ENCODE peak calls at places on chromosomes 13 and 19, in nine cellular contexts. One of them, this sample, is unnamed.

GRCh38 chr13:69595181-69595580 is 512.4 kb upstream of the ATXN8OS start:
- DNase-seq in lower lobe of right lung: no peak
- DNase-seq in sigmoid colon: no peak
- DNase-seq in GM23338: no peak
- DNase-seq in epithelial cell of esophagus: peak
- DNase-seq in upper lobe of left lung: no peak
- DNase-seq in choroid plexus epithelial cell: no peak
- DNase-seq in coronary artery: no peak
- DNase-seq in fibroblast of pulmonary artery: no peak
- DNase-seq in this sample: no peak

GRCh38 chr19:5046339-5047039 is 77.6 kb downstream of the KDM4B start:
- DNase-seq in coronary artery: no peak
- DNase-seq in lower lobe of right lung: peak
- DNase-seq in upper lobe of left lung: peak
- DNase-seq in epithelial cell of esophagus: peak
- DNase-seq in choroid plexus epithelial cell: peak
- DNase-seq in GM23338: no peak
- DNase-seq in sigmoid colon: no peak
- DNase-seq in fibroblast of pulmonary artery: no peak
- DNase-seq in this sample: no peak

GRCh38 chr13:109152941-109153340 is 523.5 kb downstream of the MYO16 start:
- DNase-seq in choroid plexus epithelial cell: no peak
- DNase-seq in GM23338: no peak
- DNase-seq in epithelial cell of esophagus: no peak
- DNase-seq in sigmoid colon: no peak
- DNase-seq in fibroblast of pulmonary artery: no peak
- DNase-seq in lower lobe of right lung: no peak
- DNase-seq in coronary artery: no peak
- DNase-seq in upper lobe of left lung: no peak
- DNase-seq in this sample: no peak

GRCh38 chr13:34017231-34017630 is 199.3 kb downstream of the RFC3 start:
- DNase-seq in fibroblast of pulmonary artery: no peak
- DNase-seq in coronary artery: no peak
- DNase-seq in upper lobe of left lung: no peak
- DNase-seq in sigmoid colon: no peak
- DNase-seq in GM23338: no peak
- DNase-seq in epithelial cell of esophagus: peak
- DNase-seq in lower lobe of right lung: no peak
- DNase-seq in choroid plexus epithelial cell: no peak
- DNase-seq in this sample: no peak

GRCh38 chr19:1173160-1173844 is 766 bp downstream of the SBNO2 start:
- DNase-seq in sigmoid colon: peak
- DNase-seq in fibroblast of pulmonary artery: peak
- DNase-seq in choroid plexus epithelial cell: no peak
- DNase-seq in lower lobe of right lung: no peak
- DNase-seq in coronary artery: peak
- DNase-seq in epithelial cell of esophagus: no peak
- DNase-seq in upper lobe of left lung: no peak
- DNase-seq in GM23338: no peak
- DNase-seq in this sample: no peak

GRCh38 chr13:37534181-37534580 is 64.4 kb downstream of the POSTN start:
- DNase-seq in coronary artery: no peak
- DNase-seq in sigmoid colon: no peak
- DNase-seq in GM23338: no peak
- DNase-seq in choroid plexus epithelial cell: peak
- DNase-seq in epithelial cell of esophagus: peak
- DNase-seq in lower lobe of right lung: no peak
- DNase-seq in upper lobe of left lung: no peak
- DNase-seq in fibroblast of pulmonary artery: peak
- DNase-seq in this sample: peak

GRCh38 chr13:92842145-92842544 is 384.5 kb upstream of the GPC6 start:
- DNase-seq in GM23338: no peak
- DNase-seq in fibroblast of pulmonary artery: peak
- DNase-seq in choroid plexus epithelial cell: peak
- DNase-seq in sigmoid colon: no peak
- DNase-seq in upper lobe of left lung: no peak
- DNase-seq in coronary artery: no peak
- DNase-seq in epithelial cell of esophagus: peak
- DNase-seq in lower lobe of right lung: no peak
- DNase-seq in this sample: peak

GRCh38 chr19:55526216-55527196 is 10.4 kb downstream of the SBK2 start:
- DNase-seq in upper lobe of left lung: peak
- DNase-seq in GM23338: peak
- DNase-seq in coronary artery: no peak
- DNase-seq in lower lobe of right lung: peak
- DNase-seq in epithelial cell of esophagus: peak
- DNase-seq in fibroblast of pulmonary artery: peak
- DNase-seq in choroid plexus epithelial cell: peak
- DNase-seq in sigmoid colon: no peak
- DNase-seq in this sample: peak

GRCh38 chr19:53892981-53893325 is 11.0 kb downstream of the PRKCG start:
- DNase-seq in GM23338: peak
- DNase-seq in fibroblast of pulmonary artery: no peak
- DNase-seq in lower lobe of right lung: no peak
- DNase-seq in sigmoid colon: no peak
- DNase-seq in choroid plexus epithelial cell: peak
- DNase-seq in coronary artery: no peak
- DNase-seq in upper lobe of left lung: no peak
- DNase-seq in epithelial cell of esophagus: no peak
- DNase-seq in this sample: no peak

GRCh38 chr19:48354332-48354992 is 9.3 kb downstream of the TMEM143 start:
- DNase-seq in choroid plexus epithelial cell: peak
- DNase-seq in GM23338: no peak
- DNase-seq in sigmoid colon: no peak
- DNase-seq in lower lobe of right lung: no peak
- DNase-seq in upper lobe of left lung: no peak
- DNase-seq in epithelial cell of esophagus: no peak
- DNase-seq in coronary artery: no peak
- DNase-seq in fibroblast of pulmonary artery: no peak
- DNase-seq in this sample: no peak

GRCh38 chr19:798415-799075 is 1.3 kb downstream of the PTBP1 start:
- DNase-seq in fibroblast of pulmonary artery: no peak
- DNase-seq in GM23338: no peak
- DNase-seq in epithelial cell of esophagus: no peak
- DNase-seq in choroid plexus epithelial cell: no peak
- DNase-seq in lower lobe of right lung: peak
- DNase-seq in coronary artery: no peak
- DNase-seq in upper lobe of left lung: no peak
- DNase-seq in sigmoid colon: no peak
- DNase-seq in this sample: no peak

GRCh38 chr19:12955996-12956395 is 1.0 kb downstream of the GADD45GIP1 start:
- DNase-seq in epithelial cell of esophagus: peak
- DNase-seq in upper lobe of left lung: no peak
- DNase-seq in coronary artery: no peak
- DNase-seq in lower lobe of right lung: no peak
- DNase-seq in choroid plexus epithelial cell: no peak
- DNase-seq in sigmoid colon: no peak
- DNase-seq in fibroblast of pulmonary artery: no peak
- DNase-seq in GM23338: no peak
- DNase-seq in this sample: no peak
- H3K4me3 ChIP-seq in epithelial cell of esophagus: peak
- H3K4me3 ChIP-seq in upper lobe of left lung: no peak
- H3K4me3 ChIP-seq in coronary artery: peak
- H3K4me3 ChIP-seq in lower lobe of right lung: peak
- H3K4me3 ChIP-seq in choroid plexus epithelial cell: peak
- H3K4me3 ChIP-seq in sigmoid colon: peak
- H3K4me3 ChIP-seq in fibroblast of pulmonary artery: peak
- H3K4me3 ChIP-seq in GM23338: peak
- H3K4me3 ChIP-seq in this sample: peak

GRCh38 chr19:58573658-58574164 is 576 bp upstream of the MZF1 start:
- DNase-seq in sigmoid colon: no peak
- DNase-seq in coronary artery: no peak
- DNase-seq in fibroblast of pulmonary artery: no peak
- DNase-seq in choroid plexus epithelial cell: no peak
- DNase-seq in upper lobe of left lung: no peak
- DNase-seq in epithelial cell of esophagus: no peak
- DNase-seq in GM23338: no peak
- DNase-seq in lower lobe of right lung: no peak
- DNase-seq in this sample: no peak
- H3K4me3 ChIP-seq in sigmoid colon: peak
- H3K4me3 ChIP-seq in coronary artery: peak
- H3K4me3 ChIP-seq in fibroblast of pulmonary artery: peak
- H3K4me3 ChIP-seq in choroid plexus epithelial cell: peak
- H3K4me3 ChIP-seq in upper lobe of left lung: peak
- H3K4me3 ChIP-seq in epithelial cell of esophagus: peak
- H3K4me3 ChIP-seq in GM23338: peak
- H3K4me3 ChIP-seq in lower lobe of right lung: peak
- H3K4me3 ChIP-seq in this sample: peak

DNA sequence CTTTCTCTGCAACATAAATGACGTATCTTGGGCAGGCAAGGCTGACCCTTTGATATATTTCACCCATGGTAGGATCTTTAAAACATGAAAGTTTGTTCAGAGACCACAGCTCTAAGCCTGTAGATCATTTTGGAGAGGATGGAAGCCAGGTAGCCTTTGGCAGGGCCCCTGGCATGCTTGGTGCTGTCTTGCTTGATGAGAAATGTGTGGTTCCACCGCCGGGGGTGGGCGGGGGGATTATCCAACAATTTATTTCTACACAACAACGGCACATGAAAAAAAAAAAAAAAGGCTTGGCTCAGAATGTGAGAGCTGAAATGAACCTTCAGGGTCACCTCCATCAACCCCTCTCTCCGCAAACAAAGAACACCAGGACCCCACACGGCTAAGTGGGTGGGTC is 112.9 kb upstream of the MBNL2 start:
- DNase-seq in sigmoid colon: no peak
- DNase-seq in choroid plexus epithelial cell: no peak
- DNase-seq in epithelial cell of esophagus: no peak
- DNase-seq in fibroblast of pulmonary artery: no peak
- DNase-seq in upper lobe of left lung: no peak
- DNase-seq in GM23338: no peak
- DNase-seq in lower lobe of right lung: no peak
- DNase-seq in coronary artery: no peak
- DNase-seq in this sample: no peak
- H3K4me3 ChIP-seq in sigmoid colon: no peak
- H3K4me3 ChIP-seq in choroid plexus epithelial cell: no peak
- H3K4me3 ChIP-seq in epithelial cell of esophagus: no peak
- H3K4me3 ChIP-seq in fibroblast of pulmonary artery: no peak
- H3K4me3 ChIP-seq in upper lobe of left lung: no peak
- H3K4me3 ChIP-seq in GM23338: peak
- H3K4me3 ChIP-seq in lower lobe of right lung: no peak
- H3K4me3 ChIP-seq in coronary artery: peak
- H3K4me3 ChIP-seq in this sample: no peak

GRCh38 chr13:25169951-25170553 is 2.0 kb downstream of the AMER2 start:
- DNase-seq in choroid plexus epithelial cell: no peak
- DNase-seq in upper lobe of left lung: no peak
- DNase-seq in epithelial cell of esophagus: no peak
- DNase-seq in sigmoid colon: no peak
- DNase-seq in lower lobe of right lung: no peak
- DNase-seq in fibroblast of pulmonary artery: no peak
- DNase-seq in GM23338: no peak
- DNase-seq in coronary artery: no peak
- DNase-seq in this sample: no peak
- H3K4me3 ChIP-seq in choroid plexus epithelial cell: no peak
- H3K4me3 ChIP-seq in upper lobe of left lung: no peak
- H3K4me3 ChIP-seq in epithelial cell of esophagus: no peak
- H3K4me3 ChIP-seq in sigmoid colon: peak
- H3K4me3 ChIP-seq in lower lobe of right lung: no peak
- H3K4me3 ChIP-seq in fibroblast of pulmonary artery: no peak
- H3K4me3 ChIP-seq in GM23338: peak
- H3K4me3 ChIP-seq in coronary artery: no peak
- H3K4me3 ChIP-seq in this sample: no peak

GRCh38 chr13:113110852-113111315 is 5.3 kb downstream of the F7 start:
- DNase-seq in lower lobe of right lung: peak
- DNase-seq in sigmoid colon: peak
- DNase-seq in GM23338: no peak
- DNase-seq in epithelial cell of esophagus: no peak
- DNase-seq in fibroblast of pulmonary artery: no peak
- DNase-seq in choroid plexus epithelial cell: no peak
- DNase-seq in coronary artery: no peak
- DNase-seq in upper lobe of left lung: no peak
- DNase-seq in this sample: no peak

GRCh38 chr13:113112893-113113845 is 7.6 kb downstream of the F7 start:
- DNase-seq in upper lobe of left lung: peak
- DNase-seq in sigmoid colon: peak
- DNase-seq in fibroblast of pulmonary artery: no peak
- DNase-seq in epithelial cell of esophagus: no peak
- DNase-seq in choroid plexus epithelial cell: no peak
- DNase-seq in coronary artery: no peak
- DNase-seq in lower lobe of right lung: peak
- DNase-seq in GM23338: no peak
- DNase-seq in this sample: no peak

GRCh38 chr13:113109151-113110047 is 3.8 kb downstream of the F7 start:
- DNase-seq in upper lobe of left lung: no peak
- DNase-seq in fibroblast of pulmonary artery: no peak
- DNase-seq in sigmoid colon: peak
- DNase-seq in choroid plexus epithelial cell: no peak
- DNase-seq in GM23338: peak
- DNase-seq in lower lobe of right lung: peak
- DNase-seq in epithelial cell of esophagus: no peak
- DNase-seq in coronary artery: no peak
- DNase-seq in this sample: no peak

GRCh38 chr13:113106666-113107065 is 1.1 kb downstream of the F7 start:
- DNase-seq in choroid plexus epithelial cell: no peak
- DNase-seq in lower lobe of right lung: no peak
- DNase-seq in GM23338: no peak
- DNase-seq in fibroblast of pulmonary artery: no peak
- DNase-seq in coronary artery: no peak
- DNase-seq in upper lobe of left lung: no peak
- DNase-seq in epithelial cell of esophagus: no peak
- DNase-seq in sigmoid colon: no peak
- DNase-seq in this sample: no peak

GRCh38 chr13:113110048-113110851 is 4.7 kb downstream of the F7 start:
- DNase-seq in fibroblast of pulmonary artery: no peak
- DNase-seq in lower lobe of right lung: peak
- DNase-seq in coronary artery: no peak
- DNase-seq in GM23338: peak
- DNase-seq in epithelial cell of esophagus: no peak
- DNase-seq in sigmoid colon: peak
- DNase-seq in choroid plexus epithelial cell: peak
- DNase-seq in upper lobe of left lung: no peak
- DNase-seq in this sample: no peak
- H3K4me3 ChIP-seq in fibroblast of pulmonary artery: no peak
- H3K4me3 ChIP-seq in lower lobe of right lung: peak
- H3K4me3 ChIP-seq in coronary artery: peak
- H3K4me3 ChIP-seq in GM23338: peak
- H3K4me3 ChIP-seq in epithelial cell of esophagus: no peak
- H3K4me3 ChIP-seq in sigmoid colon: peak
- H3K4me3 ChIP-seq in choroid plexus epithelial cell: peak
- H3K4me3 ChIP-seq in upper lobe of left lung: no peak
- H3K4me3 ChIP-seq in this sample: peak

GRCh38 chr19:13872695-13873389 is 4.1 kb upstream of the NANOS3 start:
- DNase-seq in sigmoid colon: no peak
- DNase-seq in choroid plexus epithelial cell: no peak
- DNase-seq in lower lobe of right lung: no peak
- DNase-seq in epithelial cell of esophagus: no peak
- DNase-seq in upper lobe of left lung: no peak
- DNase-seq in GM23338: peak
- DNase-seq in fibroblast of pulmonary artery: no peak
- DNase-seq in coronary artery: no peak
- DNase-seq in this sample: no peak
- H3K4me3 ChIP-seq in sigmoid colon: peak
- H3K4me3 ChIP-seq in choroid plexus epithelial cell: peak
- H3K4me3 ChIP-seq in lower lobe of right lung: peak
- H3K4me3 ChIP-seq in epithelial cell of esophagus: peak
- H3K4me3 ChIP-seq in upper lobe of left lung: no peak
- H3K4me3 ChIP-seq in GM23338: peak
- H3K4me3 ChIP-seq in fibroblast of pulmonary artery: peak
- H3K4me3 ChIP-seq in coronary artery: peak
- H3K4me3 ChIP-seq in this sample: peak